ENCODE peak calls at places on chromosomes 7 and 10, in five cellular contexts. One of them, this sample, is unnamed.

GRCh38 chr7:37592366-37592765 is 91.2 kb upstream of the GPR141 start:
- DNase-seq in CD4-positive, alpha-beta T cell: no peak
- DNase-seq in fibroblast of the conjunctiva: no peak
- DNase-seq in stimulated activated CD4-positive, alpha-beta T cell treated with anti-CD3 and anti-CD28 coated beads, TNF-alpha, amount 100 ng/mL, for 1 hour: no peak
- DNase-seq in endothelial cell: no peak
- DNase-seq in this sample: no peak

GRCh38 chr7:42914009-42914725 is 2.3 kb upstream of the C7orf25 start:
- DNase-seq in fibroblast of the conjunctiva: no peak
- DNase-seq in endothelial cell: no peak
- DNase-seq in CD4-positive, alpha-beta T cell: no peak
- DNase-seq in stimulated activated CD4-positive, alpha-beta T cell treated with anti-CD3 and anti-CD28 coated beads, TNF-alpha, amount 100 ng/mL, for 1 hour: no peak
- DNase-seq in this sample: no peak

GRCh38 chr10:17710181-17710580 is 41.8 kb upstream of the TMEM236 start:
- DNase-seq in fibroblast of the conjunctiva: no peak
- DNase-seq in stimulated activated CD4-positive, alpha-beta T cell treated with anti-CD3 and anti-CD28 coated beads, TNF-alpha, amount 100 ng/mL, for 1 hour: no peak
- DNase-seq in CD4-positive, alpha-beta T cell: no peak
- DNase-seq in endothelial cell: no peak
- DNase-seq in this sample: no peak

GRCh38 chr10:6151087-6151977 is 51.4 kb upstream of the PFKFB3 start:
- DNase-seq in stimulated activated CD4-positive, alpha-beta T cell treated with anti-CD3 and anti-CD28 coated beads, TNF-alpha, amount 100 ng/mL, for 1 hour: no peak
- DNase-seq in fibroblast of the conjunctiva: peak
- DNase-seq in endothelial cell: peak
- DNase-seq in CD4-positive, alpha-beta T cell: peak
- DNase-seq in this sample: peak

GRCh38 chr10:60495357-60495756 is 105.7 kb upstream of the ANK3 start:
- DNase-seq in stimulated activated CD4-positive, alpha-beta T cell treated with anti-CD3 and anti-CD28 coated beads, TNF-alpha, amount 100 ng/mL, for 1 hour: no peak
- DNase-seq in fibroblast of the conjunctiva: no peak
- DNase-seq in endothelial cell: no peak
- DNase-seq in CD4-positive, alpha-beta T cell: no peak
- DNase-seq in this sample: no peak

GRCh38 chr7:106063039-106063438 is 49.1 kb downstream of the SYPL1 start:
- DNase-seq in endothelial cell: no peak
- DNase-seq in stimulated activated CD4-positive, alpha-beta T cell treated with anti-CD3 and anti-CD28 coated beads, TNF-alpha, amount 100 ng/mL, for 1 hour: no peak
- DNase-seq in fibroblast of the conjunctiva: no peak
- DNase-seq in CD4-positive, alpha-beta T cell: no peak
- DNase-seq in this sample: no peak

GRCh38 chr10:131584286-131584685 is 272.8 kb upstream of the TCERG1L start:
- DNase-seq in CD4-positive, alpha-beta T cell: no peak
- DNase-seq in stimulated activated CD4-positive, alpha-beta T cell treated with anti-CD3 and anti-CD28 coated beads, TNF-alpha, amount 100 ng/mL, for 1 hour: no peak
- DNase-seq in endothelial cell: no peak
- DNase-seq in fibroblast of the conjunctiva: no peak
- DNase-seq in this sample: no peak

GRCh38 chr10:119209050-119209735 is 1.8 kb downstream of the GRK5 start:
- DNase-seq in CD4-positive, alpha-beta T cell: peak
- DNase-seq in fibroblast of the conjunctiva: no peak
- DNase-seq in stimulated activated CD4-positive, alpha-beta T cell treated with anti-CD3 and anti-CD28 coated beads, TNF-alpha, amount 100 ng/mL, for 1 hour: no peak
- DNase-seq in endothelial cell: peak
- DNase-seq in this sample: peak

GRCh38 chr7:44322631-44323363 is 2.6 kb downstream of the CAMK2B start:
- DNase-seq in CD4-positive, alpha-beta T cell: no peak
- DNase-seq in stimulated activated CD4-positive, alpha-beta T cell treated with anti-CD3 and anti-CD28 coated beads, TNF-alpha, amount 100 ng/mL, for 1 hour: no peak
- DNase-seq in endothelial cell: no peak
- DNase-seq in fibroblast of the conjunctiva: no peak
- DNase-seq in this sample: no peak

GRCh38 chr7:101739757-101740398 is 77.5 kb upstream of the CUX1 start:
- DNase-seq in fibroblast of the conjunctiva: no peak
- DNase-seq in endothelial cell: no peak
- DNase-seq in CD4-positive, alpha-beta T cell: no peak
- DNase-seq in stimulated activated CD4-positive, alpha-beta T cell treated with anti-CD3 and anti-CD28 coated beads, TNF-alpha, amount 100 ng/mL, for 1 hour: no peak
- DNase-seq in this sample: no peak

GRCh38 chr10:876442-876841 is 55.1 kb downstream of the LARP4B start:
- DNase-seq in fibroblast of the conjunctiva: no peak
- DNase-seq in CD4-positive, alpha-beta T cell: no peak
- DNase-seq in endothelial cell: no peak
- DNase-seq in stimulated activated CD4-positive, alpha-beta T cell treated with anti-CD3 and anti-CD28 coated beads, TNF-alpha, amount 100 ng/mL, for 1 hour: no peak
- DNase-seq in this sample: no peak

GRCh38 chr10:126098216-126098561 is 201.8 kb downstream of the FANK1 start:
- DNase-seq in fibroblast of the conjunctiva: no peak
- DNase-seq in stimulated activated CD4-positive, alpha-beta T cell treated with anti-CD3 and anti-CD28 coated beads, TNF-alpha, amount 100 ng/mL, for 1 hour: no peak
- DNase-seq in CD4-positive, alpha-beta T cell: no peak
- DNase-seq in endothelial cell: no peak
- DNase-seq in this sample: no peak

GRCh38 chr10:129233351-129234148 is 233.5 kb upstream of the MGMT start:
- DNase-seq in stimulated activated CD4-positive, alpha-beta T cell treated with anti-CD3 and anti-CD28 coated beads, TNF-alpha, amount 100 ng/mL, for 1 hour: no peak
- DNase-seq in endothelial cell: no peak
- DNase-seq in CD4-positive, alpha-beta T cell: no peak
- DNase-seq in fibroblast of the conjunctiva: no peak
- DNase-seq in this sample: no peak

GRCh38 chr7:28130277-28130676 is 50.3 kb downstream of the JAZF1 start:
- DNase-seq in fibroblast of the conjunctiva: no peak
- DNase-seq in endothelial cell: no peak
- DNase-seq in stimulated activated CD4-positive, alpha-beta T cell treated with anti-CD3 and anti-CD28 coated beads, TNF-alpha, amount 100 ng/mL, for 1 hour: no peak
- DNase-seq in CD4-positive, alpha-beta T cell: no peak
- DNase-seq in this sample: no peak

GRCh38 chr10:88835095-88835909 is 16.3 kb downstream of the ANKRD22 start:
- DNase-seq in fibroblast of the conjunctiva: peak
- DNase-seq in endothelial cell: peak
- DNase-seq in stimulated activated CD4-positive, alpha-beta T cell treated with anti-CD3 and anti-CD28 coated beads, TNF-alpha, amount 100 ng/mL, for 1 hour: peak
- DNase-seq in CD4-positive, alpha-beta T cell: peak
- DNase-seq in this sample: peak

GRCh38 chr7:47568569-47568968 is 13.3 kb downstream of the TNS3 start:
- DNase-seq in CD4-positive, alpha-beta T cell: no peak
- DNase-seq in stimulated activated CD4-positive, alpha-beta T cell treated with anti-CD3 and anti-CD28 coated beads, TNF-alpha, amount 100 ng/mL, for 1 hour: no peak
- DNase-seq in endothelial cell: no peak
- DNase-seq in fibroblast of the conjunctiva: no peak
- DNase-seq in this sample: no peak

GRCh38 chr7:96837583-96837982 is 127.9 kb upstream of the SEM1 start:
- DNase-seq in CD4-positive, alpha-beta T cell: no peak
- DNase-seq in endothelial cell: no peak
- DNase-seq in stimulated activated CD4-positive, alpha-beta T cell treated with anti-CD3 and anti-CD28 coated beads, TNF-alpha, amount 100 ng/mL, for 1 hour: no peak
- DNase-seq in fibroblast of the conjunctiva: no peak
- DNase-seq in this sample: peak

GRCh38 chr7:87628780-87629569 is 777 bp downstream of the RUNDC3B start:
- DNase-seq in endothelial cell: peak
- DNase-seq in stimulated activated CD4-positive, alpha-beta T cell treated with anti-CD3 and anti-CD28 coated beads, TNF-alpha, amount 100 ng/mL, for 1 hour: no peak
- DNase-seq in CD4-positive, alpha-beta T cell: no peak
- DNase-seq in fibroblast of the conjunctiva: no peak
- DNase-seq in this sample: peak

GRCh38 chr10:6163364-6164270 is 39.1 kb upstream of the PFKFB3 start:
- DNase-seq in CD4-positive, alpha-beta T cell: peak
- DNase-seq in endothelial cell: peak
- DNase-seq in stimulated activated CD4-positive, alpha-beta T cell treated with anti-CD3 and anti-CD28 coated beads, TNF-alpha, amount 100 ng/mL, for 1 hour: peak
- DNase-seq in fibroblast of the conjunctiva: peak
- DNase-seq in this sample: peak

GRCh38 chr10:89271532-89271931 is 20.0 kb upstream of the LIPA start:
- DNase-seq in fibroblast of the conjunctiva: no peak
- DNase-seq in CD4-positive, alpha-beta T cell: no peak
- DNase-seq in endothelial cell: no peak
- DNase-seq in stimulated activated CD4-positive, alpha-beta T cell treated with anti-CD3 and anti-CD28 coated beads, TNF-alpha, amount 100 ng/mL, for 1 hour: no peak
- DNase-seq in this sample: no peak

GRCh38 chr7:156162451-156162850 is 350.2 kb upstream of the SHH start:
- DNase-seq in stimulated activated CD4-positive, alpha-beta T cell treated with anti-CD3 and anti-CD28 coated beads, TNF-alpha, amount 100 ng/mL, for 1 hour: no peak
- DNase-seq in endothelial cell: no peak
- DNase-seq in fibroblast of the conjunctiva: no peak
- DNase-seq in CD4-positive, alpha-beta T cell: no peak
- DNase-seq in this sample: no peak

This sample was measured in activated naive CD8-positive, alpha-beta T cell treated with anti-CD3 and anti-CD28 coated beads, Interleukin-2, amount 50 U/mL, for 24 hours.